ENCODE peak calls at places on chromosomes 3 and 15, in ten cellular contexts. O is SK-N-DZ; R is AG08396; U is substantia nigra; S is stimulated activated naive CD8-positive, alpha-beta T cell treated with anti-CD3 and anti-CD28 coated beads, Interleukin-15, amount 100 ng/mL, for 72 hours; G is stimulated activated naive CD4-positive, alpha-beta T cell; T is activated effector memory CD4-positive, alpha-beta T cell treated with anti-CD3 and anti-CD28 coated beads, Interleukin-2, amount 50 U/mL, for 16 hours; K is A549; M is left cardiac atrium; D is OCI-LY7. F is an unnamed sample.

GRCh38 chr15:90610220-90610619 is 80.5 kb downstream of the CRTC3 start:
- DNase-seq in O (no peak), R (peak; percentile 81), U (no peak), S (no peak), G (no peak), T (no peak), K (no peak), M (no peak), D (no peak), F (no peak)

GRCh38 chr3:71847794-71848193 is 62.8 kb upstream of the PROK2 start:
- DNase-seq in O (peak; percentile 2), R (no peak), U (no peak), S (no peak), G (no peak), T (no peak), K (no peak), M (no peak), D (no peak), F (no peak)

GRCh38 chr3:133948131-133948810 is 52.6 kb upstream of the RAB6B start:
- DNase-seq in O (no peak), R (no peak), U (no peak), S (no peak), G (no peak), T (no peak), K (no peak), M (peak; percentile 30), D (no peak), F (no peak)

GRCh38 chr3:17070560-17070959 is 185.8 kb downstream of the PLCL2 start:
- DNase-seq in O (no peak), R (peak; percentile 40), U (no peak), S (no peak), G (no peak), T (no peak), K (peak; percentile 76), M (peak; percentile 34), D (no peak), F (no peak)

GRCh38 chr15:87752250-87752951 is 504.1 kb downstream of the NTRK3 start:
- DNase-seq in O (peak; percentile 76), R (peak; percentile 34), U (no peak), S (no peak), G (no peak), T (no peak), K (peak; percentile 66), M (no peak), D (no peak), F (no peak)

GRCh38 chr15:99390667-99391066 is 139.4 kb downstream of the LRRC28 start:
- DNase-seq in O (no peak), R (no peak), U (no peak), S (no peak), G (no peak), T (no peak), K (no peak), M (no peak), D (no peak), F (no peak)

GRCh38 chr3:184807549-184807948 is 4.4 kb upstream of the VPS8 start:
- DNase-seq in O (no peak), R (no peak), U (no peak), S (no peak), G (no peak), T (no peak), K (no peak), M (no peak), D (no peak), F (no peak)

GRCh38 chr3:154850921-154851320 is 229.2 kb upstream of the MME start:
- DNase-seq in O (no peak), R (no peak), U (no peak), S (no peak), G (no peak), T (no peak), K (no peak), M (no peak), D (no peak), F (no peak)

GRCh38 chr3:160695906-160696305 is 18.9 kb downstream of the ARL14 start:
- DNase-seq in O (no peak), R (no peak), U (no peak), S (no peak), G (no peak), T (no peak), K (no peak), M (no peak), D (no peak), F (no peak)

GRCh38 chr3:143885803-143886427 is 37.6 kb upstream of the SLC9A9 start:
- DNase-seq in O (peak; percentile 58), R (peak; percentile 19), U (no peak), S (peak; percentile 15), G (no peak), T (no peak), K (peak; percentile 48), M (no peak), D (peak; percentile 55), F (no peak)

GRCh38 chr15:63892794-63893441 is 59.2 kb upstream of the HERC1 start:
- DNase-seq in O (no peak), R (no peak), U (no peak), S (peak; percentile 77), G (peak; percentile 42), T (peak; percentile 87), K (no peak), M (no peak), D (no peak), F (peak; percentile 25)

GRCh38 chr15:34802803-34803395 is 7.5 kb upstream of the ACTC1 start:
- DNase-seq in O (no peak), R (no peak), U (no peak), S (no peak), G (no peak), T (no peak), K (no peak), M (no peak), D (no peak), F (no peak)

GRCh38 chr15:65793813-65794104 is 1.7 kb upstream of the DENND4A start:
- DNase-seq in O (no peak), R (no peak), U (no peak), S (no peak), G (no peak), T (no peak), K (no peak), M (no peak), D (no peak), F (no peak)

GRCh38 chr15:70091649-70092461 is 5.9 kb downstream of the TLE3 start:
- DNase-seq in O (peak; percentile 92), R (no peak), U (no peak), S (no peak), G (no peak), T (no peak), K (no peak), M (no peak), D (no peak), F (no peak)

GRCh38 chr15:25689592-25689991 is 173.5 kb downstream of the ATP10A start:
- DNase-seq in O (no peak), R (no peak), U (no peak), S (no peak), G (no peak), T (no peak), K (no peak), M (no peak), D (no peak), F (no peak)

GRCh38 chr3:63304421-63304820 is 26.3 kb downstream of the SYNPR start:
- DNase-seq in O (no peak), R (no peak), U (no peak), S (no peak), G (no peak), T (no peak), K (no peak), M (no peak), D (no peak), F (no peak)

GRCh38 chr3:88059380-88060160 is 515 bp downstream of the ZNF654 start:
- DNase-seq in O (no peak), R (peak; percentile 9), U (peak; percentile 62), S (peak; percentile 2), G (no peak), T (peak; percentile 66), K (no peak), M (no peak), D (no peak), F (no peak)

GRCh38 chr3:105752791-105753415 is 115.9 kb downstream of the CBLB start:
- DNase-seq in O (peak; percentile 7), R (no peak), U (no peak), S (no peak), G (peak; percentile 12), T (peak; percentile 72), K (no peak), M (no peak), D (peak; percentile 26), F (peak; percentile 5)

GRCh38 chr15:78567541-78567940 is 2.2 kb downstream of the CHRNA5 start:
- DNase-seq in O (no peak), R (no peak), U (no peak), S (no peak), G (no peak), T (no peak), K (no peak), M (no peak), D (no peak), F (no peak)

GRCh38 chr3:149080699-149081091 is 5.6 kb downstream of the HLTF start:
- DNase-seq in O (no peak), R (no peak), U (no peak), S (no peak), G (no peak), T (no peak), K (no peak), M (no peak), D (no peak), F (no peak)

GRCh38 chr3:43378066-43378935 is 92.0 kb downstream of the SNRK start:
- DNase-seq in O (peak; percentile 19), R (peak; percentile 31), U (no peak), S (peak; percentile 60), G (peak; percentile 53), T (peak; percentile 86), K (peak; percentile 35), M (no peak), D (peak; percentile 60), F (peak; percentile 60)

GRCh38 chr3:98596087-98596486 is 2.7 kb upstream of the CPOX start:
- DNase-seq in O (no peak), R (no peak), U (no peak), S (no peak), G (no peak), T (no peak), K (no peak), M (no peak), D (no peak), F (no peak)

GRCh38 chr3:178680037-178680436 is 143.8 kb downstream of the KCNMB2 start:
- DNase-seq in O (no peak), R (no peak), U (no peak), S (no peak), G (no peak), T (no peak), K (no peak), M (no peak), D (no peak), F (no peak)

GRCh38 chr3:120332646-120333045 is 16.5 kb downstream of the LRRC58 start:
- DNase-seq in O (no peak), R (no peak), U (no peak), S (no peak), G (no peak), T (no peak), K (no peak), M (no peak), D (no peak), F (no peak)

GRCh38 chr3:124260206-124260915 is 268.4 kb upstream of the ROPN1 start:
- DNase-seq in O (no peak), R (peak; percentile 73), U (peak; percentile 12), S (no peak), G (no peak), T (no peak), K (peak; percentile 27), M (peak; percentile 66), D (no peak), F (no peak)

GRCh38 chr3:177929310-177929709 is 606.9 kb upstream of the KCNMB2 start:
- DNase-seq in O (no peak), R (peak; percentile 24), U (no peak), S (no peak), G (no peak), T (no peak), K (no peak), M (no peak), D (no peak), F (no peak)

GRCh38 chr3:137035631-137036030 is 77.8 kb downstream of the IL20RB start:
- DNase-seq in O (no peak), R (peak; percentile 41), U (no peak), S (no peak), G (no peak), T (no peak), K (peak; percentile 21), M (no peak), D (peak; percentile 34), F (no peak)

GRCh38 chr15:83516935-83517334 is 69.8 kb downstream of the SH3GL3 start:
- DNase-seq in O (no peak), R (peak; percentile 11), U (no peak), S (no peak), G (no peak), T (no peak), K (no peak), M (no peak), D (no peak), F (no peak)